ENCODE peak calls at places on chromosomes 3 and 15, in five cellular contexts. O is SK-N-SH, U is HepG2, C is GM12878, N is K562. I is an unnamed sample.

GRCh38 chr3:4712109-4712508 is 219.0 kb downstream of the ITPR1 start:
- DNase-seq in N (no peak), U (no peak), O (no peak), C (no peak), I (no peak)

GRCh38 chr3:161890147-161890625 is 393.6 kb downstream of the OTOL1 start:
- DNase-seq in O (no peak), N (no peak), U (no peak), C (no peak), I (no peak)

GRCh38 chr3:44030690-44031344 is 210.9 kb upstream of the TOPAZ1 start:
- DNase-seq in O (no peak), N (no peak), U (no peak), C (no peak), I (no peak)

GRCh38 chr3:193250492-193250891 is 9.5 kb downstream of the PLAAT1 start:
- DNase-seq in O (no peak), U (no peak), C (no peak), N (no peak), I (no peak)

GRCh38 chr15:98217356-98217755 is 256.9 kb downstream of the ARRDC4 start:
- DNase-seq in N (no peak), C (no peak), O (no peak), U (no peak), I (no peak)

GRCh38 chr3:59513570-59513969 is 463.7 kb upstream of the CFAP20DC start:
- DNase-seq in C (no peak), N (no peak), O (no peak), U (no peak), I (no peak)

GRCh38 chr15:50190723-50191122 is 8.7 kb downstream of the SLC27A2 start:
- DNase-seq in C (no peak), U (no peak), O (no peak), N (no peak), I (no peak)

GRCh38 chr3:165195226-165195625 is 958 bp downstream of the SLITRK3 start:
- DNase-seq in N (no peak), C (no peak), O (peak; percentile 8), U (no peak), I (no peak)

GRCh38 chr15:57114070-57114469 is 195.6 kb downstream of the TCF12 start:
- DNase-seq in U (no peak), O (no peak), C (no peak), N (no peak), I (no peak)

GRCh38 chr15:70597056-70597603 is 166.2 kb downstream of the UACA start:
- DNase-seq in O (no peak), N (no peak), C (no peak), U (peak; percentile 46), I (no peak)
- TF ChIP-seq YY1 in O (no peak), N (no peak), C (no peak), U (no peak), I (no peak)

GRCh38 chr15:67826717-67827560 is 1.6 kb downstream of the SKOR1 start:
- DNase-seq in U (no peak), N (no peak), O (peak; percentile 31), C (no peak), I (peak; percentile 69)
- TF ChIP-seq USF2 in U (no peak), N (no peak), O (no peak), C (no peak), I (no peak)

GRCh38 chr3:50337175-50337861 is 3.3 kb downstream of the RASSF1 start:
- DNase-seq in O (peak; percentile 100), N (peak; percentile 92), C (peak; percentile 96), U (peak; percentile 98), I (peak; percentile 96)

GRCh38 chr3:50334339-50335075 is 6.1 kb downstream of the RASSF1 start:
- DNase-seq in U (no peak), O (no peak), C (no peak), N (no peak), I (no peak)

GRCh38 chr3:50331364-50331907 is 3.4 kb upstream of the TUSC2 start:
- DNase-seq in N (no peak), U (no peak), C (no peak), O (no peak), I (no peak)

GRCh38 chr3:50336452-50337174 is 4.0 kb downstream of the RASSF1 start:
- DNase-seq in U (no peak), O (no peak), N (peak; percentile 66), C (no peak), I (no peak)

DNA sequence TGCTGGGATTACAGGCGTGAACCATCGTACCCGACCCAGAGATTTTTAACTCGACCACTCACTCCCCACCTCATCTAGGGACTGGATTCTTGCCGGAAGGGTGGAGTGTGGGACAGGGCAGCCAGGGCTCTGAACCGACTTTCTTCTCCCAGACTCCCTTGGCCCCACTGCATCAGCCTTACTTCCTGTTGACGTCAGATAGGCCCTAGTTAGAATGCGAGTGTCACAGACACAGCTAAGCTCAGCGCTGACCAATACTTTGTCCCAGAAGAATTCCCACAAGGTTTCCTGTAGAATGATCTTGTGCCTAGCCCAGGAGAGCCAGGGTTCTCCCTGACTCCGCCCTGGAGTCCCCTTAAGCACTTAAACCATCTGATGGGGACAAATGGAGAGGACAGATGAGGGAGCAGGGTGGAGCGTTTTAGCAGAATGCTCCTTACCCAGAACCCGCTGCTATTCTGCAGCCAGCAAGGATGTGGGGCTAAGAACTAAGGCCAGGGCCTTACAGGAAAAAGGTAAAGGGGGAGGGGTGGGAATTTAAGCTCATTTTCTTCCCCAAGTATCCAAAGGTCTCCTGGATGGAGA is 5.8 kb upstream of the TUSC2 start:
- DNase-seq in U (no peak), C (no peak), N (no peak), O (no peak), I (no peak)
- TF ChIP-seq YY1 in U (no peak), C (no peak), N (no peak), O (no peak), I (no peak)

GRCh38 chr15:58244546-58244945 is 106.4 kb downstream of the AQP9 start:
- DNase-seq in U (no peak), O (no peak), C (no peak), N (no peak), I (no peak)

GRCh38 chr15:58241872-58242271 is 103.7 kb downstream of the AQP9 start:
- DNase-seq in O (no peak), N (no peak), C (no peak), U (no peak), I (no peak)

GRCh38 chr15:58240191-58240932 is 102.2 kb downstream of the AQP9 start:
- DNase-seq in N (no peak), U (no peak), O (no peak), C (no peak), I (no peak)

GRCh38 chr15:58246041-58246440 is 107.9 kb downstream of the AQP9 start:
- DNase-seq in O (no peak), C (no peak), U (no peak), N (no peak), I (no peak)

DNA sequence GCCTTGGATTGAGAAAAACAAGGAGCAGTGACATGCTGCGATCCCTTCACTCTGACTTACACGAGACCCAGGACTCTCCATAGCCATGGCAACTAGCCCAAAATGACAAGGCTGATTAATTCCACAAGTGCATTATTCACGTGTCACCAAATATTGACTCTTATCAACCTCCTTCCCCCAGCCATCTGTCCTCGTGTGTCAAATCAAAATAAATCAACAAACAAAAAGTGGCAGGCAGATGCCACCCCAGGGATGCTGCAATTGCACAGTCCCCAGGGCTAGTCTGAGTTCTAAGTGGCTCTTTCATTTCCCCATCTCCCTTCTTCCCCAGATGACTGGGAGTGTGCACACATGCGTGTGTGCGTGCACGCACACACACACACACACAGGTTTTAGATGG is 104.9 kb downstream of the AQP9 start:
- DNase-seq in U (no peak), N (no peak), O (peak; percentile 70), C (no peak), I (no peak)
- TF ChIP-seq USF2 in U (no peak), N (no peak), O (no peak), C (no peak), I (no peak)

GRCh38 chr15:66169625-66170024 is 83.9 kb downstream of the MEGF11 start:
- DNase-seq in N (no peak), O (no peak), C (no peak), U (no peak), I (no peak)

GRCh38 chr15:66171891-66172290 is 81.7 kb downstream of the MEGF11 start:
- DNase-seq in N (no peak), C (no peak), O (no peak), U (no peak), I (no peak)

GRCh38 chr15:66169023-66169422 is 84.5 kb downstream of the MEGF11 start:
- DNase-seq in O (no peak), N (no peak), U (no peak), C (no peak), I (no peak)

GRCh38 chr15:66170716-66171115 is 82.8 kb downstream of the MEGF11 start:
- DNase-seq in C (no peak), U (no peak), N (no peak), O (no peak), I (no peak)

DNA sequence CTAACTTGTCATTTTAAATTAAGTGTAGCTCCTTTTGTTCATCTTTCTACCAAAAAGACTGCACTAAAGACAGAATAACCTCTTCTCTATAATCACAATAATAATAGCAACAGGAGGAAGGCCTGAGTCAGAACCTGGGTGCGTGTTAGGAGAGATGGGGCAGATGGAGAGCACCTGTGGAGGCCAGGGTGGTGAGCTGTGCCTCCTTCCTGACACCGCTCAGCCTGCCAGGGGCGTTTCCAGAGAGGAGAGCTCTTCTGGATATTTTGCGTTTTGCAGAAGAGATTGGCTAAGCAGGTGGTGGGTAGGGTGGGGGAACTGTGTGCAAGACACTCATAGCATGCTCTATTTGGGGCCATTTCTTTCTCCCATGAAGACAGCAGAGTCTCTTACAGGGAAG is 83.5 kb downstream of the MEGF11 start:
- DNase-seq in N (no peak), C (no peak), U (no peak), O (no peak), I (no peak)
- TF ChIP-seq YY1 in N (no peak), C (no peak), U (no peak), O (no peak), I (no peak)

GRCh38 chr3:19173945-19174344 is 25.6 kb downstream of the KCNH8 start:
- DNase-seq in U (no peak), O (peak; percentile 15), C (no peak), N (no peak), I (peak; percentile 1)

DNA sequence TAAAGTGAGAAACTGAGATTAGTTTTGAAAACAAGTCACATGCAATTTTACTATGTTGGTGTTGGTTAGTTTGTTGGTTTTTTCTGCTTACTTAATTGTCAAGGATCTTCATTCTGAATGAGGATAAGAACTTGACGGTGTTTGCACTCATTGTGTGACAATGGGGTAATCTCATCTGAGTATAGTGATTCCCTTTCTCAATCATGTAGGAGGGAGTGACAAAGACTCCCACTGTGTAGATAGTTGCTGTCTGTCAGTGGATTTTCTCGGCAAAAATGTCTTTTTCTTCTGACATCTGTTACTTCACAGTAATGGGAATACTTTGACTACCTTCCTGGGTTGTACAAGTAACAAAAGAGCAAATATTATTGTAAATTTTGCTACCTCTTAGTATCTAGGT is 23.5 kb downstream of the KCNH8 start:
- DNase-seq in O (no peak), N (no peak), U (no peak), C (no peak), I (no peak)
- TF ChIP-seq USF2 in O (no peak), N (no peak), U (no peak), C (no peak), I (no peak)

DNA sequence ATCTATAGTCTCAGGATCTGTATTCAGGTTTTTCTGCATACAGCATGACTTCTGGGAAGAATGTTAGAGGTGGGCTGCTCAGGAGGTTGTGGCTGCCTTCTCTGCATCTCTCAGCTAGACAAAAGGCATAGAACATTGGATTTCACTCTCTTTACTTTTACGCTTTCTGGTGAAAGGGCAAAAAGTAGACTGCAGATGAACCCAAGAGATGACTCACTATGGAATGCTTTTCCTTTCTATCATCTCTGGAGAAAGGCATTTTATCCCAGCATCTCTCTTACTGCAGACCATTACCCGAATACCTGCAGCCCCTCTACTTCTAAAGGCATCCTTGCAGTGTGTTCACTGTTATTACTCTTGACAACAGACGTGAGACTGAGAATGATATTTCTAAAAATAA is 222.2 kb downstream of the WNT5A start:
- DNase-seq in C (no peak), U (no peak), N (no peak), O (no peak), I (no peak)
- TF ChIP-seq YY1 in C (no peak), U (no peak), N (no peak), O (no peak), I (no peak)